ENCODE peak calls at places on chromosomes 2 and 18, in ten cellular contexts. P is cardiac muscle cell; G is Panc1; S is lower lobe of right lung; F is dorsolateral prefrontal cortex; A is CD4-positive, alpha-beta memory T cell; L is Peyer's patch; E is small intestine; Q is adrenal gland; C is fibroblast of lung. D is an unnamed sample.

GRCh38 chr18:75209952-75210261 is 690 bp upstream of the TSHZ1 start:
- DNase-seq in P (no peak), A (no peak), C (no peak), E (no peak), G (no peak), F (no peak), L (no peak), S (no peak), Q (no peak), D (no peak)

GRCh38 chr2:105919826-105920225 is 175.1 kb downstream of the NCK2 start:
- DNase-seq in L (peak), C (peak), E (peak), P (peak), G (no peak), F (no peak), Q (no peak), A (peak), S (no peak), D (peak)

GRCh38 chr2:105797298-105797819 is 52.6 kb downstream of the NCK2 start:
- DNase-seq in P (peak), G (no peak), L (peak), Q (no peak), C (no peak), F (no peak), E (peak), S (no peak), A (peak), D (peak)

GRCh38 chr18:52462853-52463252 is 122.9 kb downstream of the DCC start:
- DNase-seq in C (no peak), E (no peak), F (no peak), Q (no peak), S (no peak), L (no peak), A (no peak), P (no peak), G (no peak), D (no peak)

GRCh38 chr2:715847-716573 is 38.8 kb upstream of the TMEM18 start:
- DNase-seq in E (no peak), P (peak), Q (no peak), F (no peak), C (no peak), A (no peak), L (no peak), G (no peak), S (no peak), D (no peak)

GRCh38 chr18:62490967-62491366 is 31.9 kb upstream of the ZCCHC2 start:
- DNase-seq in L (no peak), E (no peak), Q (no peak), F (no peak), S (no peak), C (no peak), P (no peak), G (no peak), A (no peak), D (no peak)

GRCh38 chr2:231455222-231455621 is 9.1 kb downstream of the NCL start:
- DNase-seq in S (no peak), Q (peak), F (no peak), A (no peak), P (no peak), E (no peak), L (no peak), C (no peak), G (no peak), D (no peak)

GRCh38 chr2:176531608-176532007 is 262.4 kb downstream of the MTX2 start:
- DNase-seq in G (no peak), A (no peak), S (no peak), C (no peak), L (no peak), Q (no peak), P (no peak), E (no peak), F (no peak), D (no peak)

GRCh38 chr2:146940016-146940685 is 904.7 kb upstream of the ACVR2A start:
- DNase-seq in G (no peak), Q (no peak), L (no peak), C (no peak), F (no peak), A (no peak), S (no peak), P (peak), E (no peak), D (no peak)

GRCh38 chr2:9441556-9441955 is 18.1 kb downstream of the CPSF3 start:
- DNase-seq in G (no peak), P (no peak), S (no peak), E (no peak), L (no peak), Q (no peak), A (no peak), F (no peak), C (peak), D (no peak)

GRCh38 chr18:79526468-79527460 is 131.0 kb downstream of the NFATC1 start:
- DNase-seq in S (peak), F (no peak), L (peak), P (peak), E (no peak), C (no peak), A (no peak), Q (no peak), G (no peak), D (no peak)

GRCh38 chr18:11377766-11378540 is 228.6 kb upstream of the PIEZO2 start:
- DNase-seq in E (no peak), P (no peak), F (no peak), Q (no peak), L (no peak), S (no peak), C (no peak), G (no peak), A (no peak), D (no peak)

GRCh38 chr2:227339098-227339599 is 14.1 kb downstream of the MFF start:
- DNase-seq in A (no peak), C (no peak), E (no peak), P (no peak), S (no peak), L (no peak), G (no peak), F (no peak), Q (no peak), D (no peak)
- H3K27ac ChIP-seq in A (no peak), C (no peak), E (no peak), P (no peak), S (no peak), L (no peak), G (no peak), F (peak), Q (no peak), D (no peak)

GRCh38 chr2:128315122-128315828 is 3.4 kb downstream of the HS6ST1 start:
- DNase-seq in A (no peak), C (no peak), S (peak), P (no peak), L (peak), G (no peak), E (no peak), Q (peak), F (no peak), D (peak)
- H3K4me3 ChIP-seq in A (no peak), C (no peak), S (peak), P (no peak), L (no peak), G (no peak), E (no peak), Q (no peak), F (peak), D (no peak)

DNA sequence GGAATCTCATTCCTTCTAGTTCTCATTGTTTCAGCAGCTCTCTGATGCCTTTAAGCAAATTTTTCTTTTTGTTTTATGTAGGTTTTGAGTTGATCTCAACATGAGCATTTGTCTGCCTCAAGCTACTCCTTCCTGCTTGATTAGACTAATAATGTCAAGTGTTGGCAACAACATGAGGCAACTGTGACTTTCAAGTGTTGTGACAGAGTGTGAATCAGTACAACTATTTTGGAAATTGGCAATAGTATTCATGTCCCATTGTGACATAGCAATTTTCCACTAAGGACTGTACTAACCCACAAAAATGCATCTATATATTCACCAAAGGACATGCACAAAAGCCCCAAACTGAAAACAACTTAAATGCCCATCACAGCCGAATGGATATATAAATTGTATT is 610.6 kb downstream of the EPHA4 start:
- DNase-seq in E (no peak), S (no peak), C (no peak), A (no peak), Q (no peak), G (no peak), F (no peak), P (no peak), L (no peak), D (no peak)
- H3K27ac ChIP-seq in E (no peak), S (no peak), C (no peak), A (no peak), Q (no peak), G (no peak), F (no peak), P (no peak), L (no peak), D (no peak)

DNA sequence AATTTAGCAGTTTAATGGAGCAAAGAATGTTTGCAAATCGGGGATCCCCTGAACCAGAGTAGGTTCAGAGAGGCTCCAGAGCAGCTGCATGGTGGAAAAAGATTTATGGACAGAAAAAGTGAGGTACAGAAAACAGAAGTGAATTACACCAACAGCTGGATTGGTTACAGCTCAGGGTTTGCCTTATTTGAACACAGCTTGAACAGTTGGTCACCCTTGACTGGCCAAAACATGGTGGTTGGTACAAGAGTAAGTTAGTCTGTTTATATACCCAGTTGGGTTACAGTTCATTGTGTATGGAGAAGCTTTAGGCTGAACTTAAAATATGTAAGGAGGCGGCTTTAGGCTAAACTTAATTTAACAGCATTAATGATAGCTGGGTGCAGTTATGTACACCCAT is 5.4 kb upstream of the CDCA7 start:
- DNase-seq in A (no peak), S (no peak), F (no peak), G (no peak), C (no peak), L (no peak), P (no peak), E (no peak), Q (no peak), D (no peak)
- H3K4me3 ChIP-seq in A (no peak), S (no peak), F (no peak), G (no peak), C (no peak), L (no peak), P (no peak), E (no peak), Q (no peak), D (no peak)

GRCh38 chr18:55458456-55459238 is 129.3 kb downstream of the TCF4 start:
- DNase-seq in A (no peak), Q (no peak), S (no peak), L (no peak), P (no peak), C (no peak), G (no peak), F (peak), E (no peak), D (no peak)
- H3K27ac ChIP-seq in A (no peak), Q (no peak), S (no peak), L (no peak), P (no peak), C (no peak), G (no peak), F (peak), E (no peak), D (no peak)

DNA sequence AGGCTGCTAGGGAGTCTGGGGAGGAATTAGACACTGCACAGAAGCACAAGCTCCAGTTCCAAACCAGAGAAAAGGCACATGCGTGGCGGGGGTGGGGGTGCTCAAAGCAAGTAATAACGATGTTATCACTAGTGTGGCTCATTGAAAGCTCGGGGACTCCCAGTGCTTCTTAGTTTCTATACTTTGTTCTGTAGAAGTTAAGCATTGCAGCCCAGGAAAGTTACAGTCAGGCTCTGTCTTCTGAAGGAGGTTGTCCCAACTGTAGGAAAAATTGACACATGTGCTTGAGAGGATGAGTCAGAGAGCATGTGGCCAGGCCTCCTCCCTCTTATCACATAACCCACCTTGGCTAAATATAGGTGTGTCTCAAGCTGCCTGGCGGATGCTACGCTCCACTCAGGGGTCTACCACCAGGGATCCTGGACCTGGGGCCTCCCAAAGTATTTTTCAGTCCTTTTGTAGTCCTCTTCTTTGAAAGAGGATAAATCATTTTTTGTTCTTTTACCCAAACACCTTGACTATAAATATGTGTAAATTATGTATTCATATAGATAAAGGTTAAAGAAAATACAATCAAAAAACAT is 3.8 kb downstream of the GALNT5 start:
- DNase-seq in S (no peak), P (peak), G (peak), L (peak), A (no peak), C (peak), E (peak), Q (no peak), F (no peak), D (no peak)
- H3K4me3 ChIP-seq in S (peak), P (no peak), G (no peak), L (no peak), A (no peak), C (peak), E (no peak), Q (no peak), F (no peak), D (no peak)

DNA sequence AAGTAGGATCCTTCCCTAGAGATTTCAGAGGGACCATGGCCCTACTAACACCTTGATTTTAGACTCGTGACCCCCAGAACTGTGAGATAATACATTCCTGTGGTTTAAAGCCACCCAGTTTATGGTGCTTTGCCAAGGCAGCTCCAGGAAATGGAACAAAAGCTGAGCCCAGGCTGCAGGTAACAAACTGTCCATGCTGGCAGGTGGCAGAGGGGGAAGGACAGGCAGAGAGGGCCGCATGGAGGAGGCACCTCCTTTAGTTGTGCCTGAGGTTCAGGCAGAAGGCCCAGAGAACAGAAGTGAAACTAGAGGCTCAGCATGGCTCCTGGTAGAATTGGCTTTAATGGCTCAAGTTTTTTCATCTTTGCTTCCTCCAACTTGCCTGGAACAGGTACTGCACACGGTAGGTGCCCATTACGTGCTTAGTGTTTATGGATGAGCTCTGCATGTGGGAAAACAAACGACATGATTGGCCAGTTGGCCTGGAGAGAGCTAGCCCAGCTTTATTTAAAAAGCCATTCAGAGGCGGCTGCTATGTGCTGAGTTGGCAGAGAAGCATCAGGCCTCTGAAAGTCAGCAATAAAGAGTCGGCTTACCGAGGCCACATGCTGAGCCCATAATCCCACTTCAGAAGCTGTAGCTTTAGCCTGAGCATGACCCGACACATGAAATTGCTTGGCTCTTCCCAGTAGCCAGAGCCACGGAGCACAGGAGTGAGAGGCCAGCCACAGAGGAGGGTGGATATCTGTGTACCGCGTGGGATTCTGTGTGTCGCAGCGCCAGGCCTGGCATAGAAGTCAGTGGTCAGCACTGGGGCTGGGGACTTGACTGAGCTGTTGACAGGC is 36.5 kb downstream of the HS1BP3 start:
- DNase-seq in F (no peak), P (no peak), C (peak), Q (peak), A (no peak), E (no peak), G (no peak), S (peak), L (peak), D (no peak)
- H3K27ac ChIP-seq in F (peak), P (no peak), C (no peak), Q (peak), A (no peak), E (no peak), G (no peak), S (peak), L (peak), D (no peak)

DNA sequence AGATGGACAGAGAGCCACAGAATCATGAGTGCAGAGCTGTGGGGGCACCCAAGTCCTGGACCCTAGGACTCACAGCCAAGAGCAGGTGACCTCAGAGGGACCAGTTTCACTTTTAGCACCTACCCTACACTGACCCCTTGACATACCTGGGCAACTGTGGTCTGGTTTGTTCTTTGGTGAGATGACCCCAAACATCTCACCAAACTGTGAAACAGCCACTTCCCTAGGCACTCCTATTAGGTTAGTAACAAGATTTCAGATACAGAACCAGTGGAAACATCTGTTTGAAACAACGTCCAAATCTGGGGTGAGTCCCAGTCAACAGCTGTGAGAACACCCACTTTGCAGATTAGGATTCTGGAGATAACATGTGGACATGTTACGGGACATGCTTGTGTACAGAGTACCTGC is 1.9 kb upstream of the ZFP36L2 start:
- DNase-seq in P (no peak), A (peak), S (peak), C (peak), Q (no peak), F (no peak), G (no peak), L (no peak), E (peak), D (no peak)
- H3K4me3 ChIP-seq in P (no peak), A (no peak), S (peak), C (no peak), Q (no peak), F (no peak), G (no peak), L (no peak), E (no peak), D (peak)

GRCh38 chr2:241309684-241310117 is 5.8 kb downstream of the HDLBP start:
- DNase-seq in C (peak), F (no peak), Q (no peak), S (no peak), G (no peak), E (peak), L (peak), A (peak), P (peak), D (peak)
- H3K27ac ChIP-seq in C (no peak), F (no peak), Q (no peak), S (no peak), G (peak), E (no peak), L (no peak), A (peak), P (no peak), D (peak)

D was measured in naive thymus-derived CD4-positive, alpha-beta T cell.